ENCODE peak calls at places on chromosomes 11 and 22, in nine cellular contexts. I is foreskin keratinocyte, L is ovary, G is Caco-2, D is bronchial epithelial cell, V is fibroblast of mammary gland, T is spleen, E is pancreas, X is tibial nerve. H is an unnamed sample.

GRCh38 chr11:47021965-47022364 is 85.4 kb downstream of the CSTPP1 start:
- DNase-seq in T (no peak), D (no peak), L (no peak), V (no peak), E (no peak), I (no peak), X (no peak), G (no peak), H (no peak)

GRCh38 chr11:66976048-66976467 is 954 bp downstream of the C11orf86 start:
- DNase-seq in T (no peak), X (no peak), G (peak; percentile 84), V (no peak), E (no peak), L (no peak), I (no peak), D (no peak), H (no peak)

GRCh38 chr11:35138949-35139881 is at the start of gene CD44:
- DNase-seq in G (peak; percentile 33), X (peak; percentile 54), T (peak; percentile 95), I (no peak), D (peak; percentile 80), E (peak; percentile 75), V (peak; percentile 92), L (peak; percentile 47), H (peak; percentile 68)

GRCh38 chr11:110463153-110463552 is 33.4 kb downstream of the FDX1 start:
- DNase-seq in G (peak; percentile 79), V (peak; percentile 64), X (peak; percentile 55), I (no peak), E (no peak), L (peak; percentile 51), T (peak; percentile 83), D (peak; percentile 45), H (no peak)

GRCh38 chr11:77111277-77111676 is 8.6 kb downstream of the OMP start:
- DNase-seq in X (no peak), V (peak; percentile 52), D (no peak), L (no peak), G (no peak), I (no peak), E (no peak), T (no peak), H (no peak)

GRCh38 chr22:38086001-38086845 is 2.2 kb upstream of the SLC16A8 start:
- DNase-seq in D (no peak), E (no peak), G (no peak), I (no peak), T (no peak), X (no peak), V (no peak), L (no peak), H (no peak)

GRCh38 chr22:27796829-27797792 is 4.4 kb downstream of the MN1 start:
- DNase-seq in I (no peak), L (no peak), V (no peak), T (no peak), D (no peak), E (no peak), G (no peak), X (no peak), H (no peak)

GRCh38 chr11:133078591-133079179 is 453.6 kb downstream of the OPCML start:
- DNase-seq in I (no peak), V (peak; percentile 37), D (no peak), E (peak; percentile 45), T (no peak), L (no peak), X (peak; percentile 51), G (peak; percentile 75), H (no peak)

GRCh38 chr11:5204787-5205186 is 4.3 kb upstream of the OR51V1 start:
- DNase-seq in L (no peak), T (no peak), G (peak; percentile 61), E (no peak), V (peak; percentile 81), D (peak; percentile 69), X (no peak), I (peak; percentile 15), H (no peak)

DNA sequence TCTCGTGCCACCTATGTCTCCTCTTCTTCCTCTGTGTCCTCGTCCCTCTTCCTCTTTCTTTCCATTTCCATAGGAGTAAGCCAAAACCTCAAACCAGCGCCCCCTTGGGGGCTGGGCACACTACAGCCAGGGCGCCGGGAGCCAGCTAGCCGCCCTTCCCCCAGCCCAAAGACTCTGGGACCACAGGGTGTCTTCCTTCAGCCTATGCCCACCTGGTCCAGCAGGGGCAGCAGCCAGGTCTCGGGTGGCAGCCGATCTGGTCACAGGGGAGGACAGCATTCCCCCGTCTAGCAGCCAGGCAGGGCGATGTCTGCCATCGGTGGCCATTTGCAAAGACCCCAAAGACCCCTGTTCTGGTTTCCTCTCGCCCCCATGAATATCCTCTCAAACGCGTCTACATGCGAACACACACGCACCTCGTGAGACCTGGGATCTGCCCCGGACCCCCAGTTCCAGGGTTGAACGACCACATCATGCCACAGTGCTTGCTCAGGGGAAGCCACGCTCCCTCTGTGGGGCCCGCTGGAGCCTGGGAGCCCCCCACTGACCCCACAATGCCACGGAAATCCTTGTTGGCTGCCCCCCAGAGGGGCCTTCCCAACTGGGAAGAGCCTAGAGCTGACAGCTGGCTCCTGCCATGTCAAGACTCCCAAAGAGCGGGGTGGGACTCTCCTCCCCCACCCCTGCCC is 546.0 kb upstream of the CCDC179 start:
- DNase-seq in X (no peak), V (no peak), I (no peak), L (no peak), G (no peak), T (peak; percentile 51), D (no peak), E (peak; percentile 7), H (no peak)
- TF ChIP-seq CTCF in X (no peak), V (no peak), I (no peak), L (no peak), G (no peak), T (no peak), D (no peak), E (no peak), H (no peak)

GRCh38 chr11:61148016-61148640 is 13.1 kb downstream of the VPS37C start:
- DNase-seq in T (peak; percentile 33), I (no peak), G (no peak), E (peak; percentile 61), X (no peak), L (no peak), V (no peak), D (no peak), H (no peak)
- TF ChIP-seq CTCF in T (no peak), I (no peak), G (no peak), E (no peak), X (no peak), L (no peak), V (no peak), D (no peak), H (no peak)

GRCh38 chr11:94623120-94623735 is 56.1 kb downstream of the PIWIL4 start:
- DNase-seq in I (peak; percentile 42), T (no peak), D (peak; percentile 89), X (peak; percentile 70), V (peak; percentile 82), E (peak; percentile 70), L (peak; percentile 45), G (peak; percentile 92), H (no peak)
- TF ChIP-seq CTCF in I (peak; percentile 99), T (peak; percentile 49), D (peak; percentile 75), X (peak; percentile 52), V (peak; percentile 90), E (peak; percentile 60), L (peak; percentile 34), G (peak; percentile 99), H (no peak)

DNA sequence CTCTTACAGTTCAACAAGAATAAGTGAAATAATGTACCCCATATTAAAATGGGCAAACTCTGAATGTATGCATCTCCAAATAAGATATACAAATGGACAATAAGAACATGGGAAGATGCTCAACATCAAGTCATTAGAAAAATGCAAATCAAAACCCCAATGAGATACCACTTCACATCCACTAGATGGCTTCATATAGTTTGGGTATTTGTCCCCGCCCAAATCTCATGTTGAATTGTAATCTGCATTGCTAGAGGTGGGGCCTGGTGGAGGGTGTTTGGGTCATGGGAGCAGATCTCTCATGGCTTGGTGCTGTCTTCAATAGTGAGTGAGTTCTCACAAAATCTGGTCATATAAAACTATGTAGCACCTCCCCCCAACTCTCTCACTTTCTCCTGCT is 5.7 kb downstream of the MPZL2 start:
- DNase-seq in E (no peak), L (no peak), G (peak; percentile 50), T (no peak), D (peak; percentile 38), X (no peak), I (no peak), V (peak; percentile 3), H (no peak)
- TF ChIP-seq CTCF in E (no peak), L (no peak), G (peak; percentile 54), T (no peak), D (peak; percentile 37), X (no peak), I (peak; percentile 61), V (peak; percentile 20), H (no peak)

GRCh38 chr22:23538502-23538860 is 41.6 kb downstream of the IGLL1 start:
- DNase-seq in L (no peak), V (no peak), X (no peak), I (no peak), T (peak; percentile 40), D (no peak), G (no peak), E (no peak), H (no peak)
- TF ChIP-seq CTCF in L (no peak), V (no peak), X (no peak), I (no peak), T (no peak), D (no peak), G (no peak), E (no peak), H (no peak)

GRCh38 chr22:31241936-31242335 is 29.8 kb downstream of the LIMK2 start:
- DNase-seq in G (no peak), T (no peak), V (peak; percentile 25), D (peak; percentile 73), E (no peak), L (no peak), X (no peak), I (no peak), H (no peak)
- TF ChIP-seq CTCF in G (no peak), T (no peak), V (peak; percentile 24), D (no peak), E (no peak), L (no peak), X (no peak), I (peak; percentile 20), H (no peak)

GRCh38 chr11:1669546-1670218 is 27.3 kb upstream of the KRTAP5-6 start:
- DNase-seq in T (no peak), V (no peak), L (no peak), E (no peak), D (no peak), G (no peak), X (no peak), I (no peak), H (no peak)
- TF ChIP-seq CTCF in T (no peak), V (no peak), L (no peak), E (no peak), D (no peak), G (no peak), X (no peak), I (no peak), H (no peak)

GRCh38 chr22:40654522-40655167 is 18.1 kb upstream of the MRTFA start:
- DNase-seq in G (peak; percentile 48), V (peak; percentile 85), I (no peak), L (peak; percentile 56), T (no peak), X (peak; percentile 68), E (peak; percentile 51), D (peak; percentile 76), H (no peak)
- TF ChIP-seq CTCF in G (no peak), V (peak; percentile 26), I (peak; percentile 53), L (peak; percentile 15), T (no peak), X (no peak), E (no peak), D (peak; percentile 33), H (no peak)